ENCODE peak calls at places on chromosomes 5 and 9, in six cellular contexts. V is right atrium auricular region; P is activated naive CD4-positive, alpha-beta T cell treated with Interleukin-2 at 50 U/mL for 16 hours; G is GM04504; Z is A549; O is fibroblast of pulmonary artery. A is an unnamed sample.

GRCh38 chr9:2132484-2133082 is 117.4 kb downstream of the SMARCA2 start:
- DNase-seq in P (no peak), Z (peak), O (peak), G (no peak), V (no peak), A (no peak)

GRCh38 chr5:4879693-4880303 is 260.3 kb upstream of the ADAMTS16 start:
- DNase-seq in P (peak), O (peak), Z (peak), G (peak), V (peak), A (peak)

GRCh38 chr5:135426102-135427082 is 20.8 kb downstream of the DCANP1 start:
- DNase-seq in O (peak), P (no peak), G (no peak), V (no peak), Z (peak), A (peak)

GRCh38 chr9:86807577-86807976 is 139.7 kb downstream of the GAS1 start:
- DNase-seq in O (no peak), Z (no peak), V (peak), G (no peak), P (no peak), A (no peak)

GRCh38 chr5:153661897-153662296 is 171.4 kb downstream of the GRIA1 start:
- DNase-seq in G (no peak), P (no peak), Z (no peak), O (no peak), V (no peak), A (no peak)

GRCh38 chr9:134059661-134060395 is 8.0 kb downstream of the BRD3 start:
- DNase-seq in P (no peak), G (no peak), Z (no peak), O (no peak), V (no peak), A (no peak)

GRCh38 chr9:78618735-78619134 is 321.8 kb downstream of the PSAT1 start:
- DNase-seq in O (no peak), Z (no peak), G (no peak), V (no peak), P (no peak), A (no peak)

GRCh38 chr9:89477811-89478583 is 19.9 kb downstream of the SEMA4D start:
- DNase-seq in G (no peak), Z (no peak), P (peak), O (peak), V (no peak), A (no peak)

GRCh38 chr5:77952811-77953210 is 176.7 kb upstream of the TBCA start:
- DNase-seq in Z (no peak), G (peak), P (no peak), V (no peak), O (peak), A (no peak)

GRCh38 chr5:181223041-181223728 is at the start of gene TRIM41:
- DNase-seq in V (peak), Z (peak), O (peak), P (peak), G (peak), A (peak)